ENCODE peak calls at places on chromosomes 1 and 21, in five cellular contexts. B, T, Q, C and S are unnamed samples.

GRCh38 chr1:14010431-14010830 is 310.4 kb downstream of the PRDM2 start:
- DNase-seq in B (no peak), C (no peak), Q (no peak), T (no peak), S (no peak)

GRCh38 chr21:45439901-45440461 is 35.0 kb downstream of the COL18A1 start:
- DNase-seq in Q (no peak), C (no peak), B (no peak), T (no peak), S (no peak)

GRCh38 chr1:79079770-79080169 is 73.2 kb upstream of the ADGRL4 start:
- DNase-seq in B (no peak), C (peak), Q (peak), T (peak), S (no peak)

GRCh38 chr1:27601771-27602509 is 2.0 kb downstream of the AHDC1 start:
- DNase-seq in T (no peak), C (peak), Q (no peak), B (no peak), S (no peak)

GRCh38 chr1:47338249-47339077 is 4.9 kb downstream of the CMPK1 start:
- DNase-seq in T (no peak), C (no peak), B (no peak), Q (no peak), S (no peak)

GRCh38 chr1:57576750-57577149 is 152.9 kb upstream of the DAB1 start:
- DNase-seq in Q (no peak), B (no peak), T (no peak), C (no peak), S (no peak)

GRCh38 chr1:87045757-87046422 is 131.5 kb downstream of the HS2ST1 start:
- DNase-seq in Q (no peak), B (peak), C (peak), T (no peak), S (peak)

GRCh38 chr1:245572709-245573108 is 417.9 kb downstream of the KIF26B start:
- DNase-seq in T (no peak), Q (no peak), B (no peak), C (no peak), S (no peak)

GRCh38 chr1:29708818-29709710 is 472.7 kb downstream of the PTPRU start:
- DNase-seq in T (peak), C (peak), Q (no peak), B (no peak), S (no peak)

GRCh38 chr1:60982539-60982938 is 99.8 kb upstream of the NFIA start:
- DNase-seq in Q (no peak), C (no peak), T (no peak), B (no peak), S (no peak)

GRCh38 chr21:41562101-41563000 is 54.4 kb upstream of the TMPRSS2 start:
- DNase-seq in B (no peak), Q (no peak), T (no peak), C (peak), S (no peak)

GRCh38 chr21:34845521-34846213 is 176.9 kb downstream of the CLIC6 start:
- DNase-seq in T (peak), B (no peak), C (peak), Q (no peak), S (peak)

GRCh38 chr1:179166663-179167417 is 62.6 kb downstream of the ABL2 start:
- DNase-seq in T (no peak), B (no peak), Q (no peak), C (no peak), S (no peak)

GRCh38 chr1:185912504-185912903 is 178.3 kb downstream of the HMCN1 start:
- DNase-seq in B (no peak), C (no peak), T (no peak), Q (no peak), S (no peak)

GRCh38 chr1:174740248-174740990 is 259.3 kb upstream of the CACYBP start:
- DNase-seq in T (peak), Q (no peak), C (peak), B (no peak), S (no peak)

GRCh38 chr1:59064592-59064991 is 232.3 kb upstream of the FGGY start:
- DNase-seq in Q (no peak), T (no peak), B (no peak), C (no peak), S (no peak)

GRCh38 chr1:22259581-22260282 is 116.8 kb upstream of the WNT4 start:
- DNase-seq in T (no peak), B (no peak), C (no peak), Q (peak), S (no peak)

GRCh38 chr1:156025873-156026272 is 5.1 kb upstream of the SSR2 start:
- DNase-seq in T (no peak), B (peak), Q (peak), C (peak), S (no peak)

GRCh38 chr1:84847253-84848247 is 45.5 kb downstream of the LPAR3 start:
- DNase-seq in Q (peak), T (peak), C (peak), B (peak), S (no peak)

GRCh38 chr1:29981586-29982239 is 741.7 kb downstream of the MATN1 start:
- DNase-seq in C (no peak), Q (no peak), B (no peak), T (no peak), S (no peak)

GRCh38 chr1:157411769-157412168 is 140.5 kb downstream of the FCRL5 start:
- DNase-seq in C (no peak), Q (no peak), B (no peak), T (no peak), S (no peak)

GRCh38 chr1:219174672-219175564 is 1.2 kb downstream of the LYPLAL1 start:
- DNase-seq in B (peak), Q (peak), T (peak), C (peak), S (peak)

GRCh38 chr1:44327679-44328491 is 27.2 kb downstream of the ERI3 start:
- DNase-seq in T (peak), B (no peak), Q (peak), C (peak), S (no peak)

GRCh38 chr1:191641420-191642215 is 516.6 kb upstream of the RGS18 start:
- DNase-seq in C (peak), B (no peak), T (peak), Q (peak), S (no peak)

GRCh38 chr21:44614961-44615391 is 3.1 kb downstream of the KRTAP10-8 start:
- DNase-seq in Q (no peak), T (no peak), C (no peak), B (no peak), S (no peak)

GRCh38 chr1:197249324-197249723 is 18.7 kb upstream of the CRB1 start:
- DNase-seq in Q (no peak), C (no peak), T (no peak), B (no peak), S (no peak)

GRCh38 chr1:183845681-183846080 is 40.8 kb downstream of the RGL1 start:
- DNase-seq in B (no peak), T (no peak), C (peak), Q (no peak), S (no peak)

GRCh38 chr1:6638226-6638625 is 13.6 kb downstream of the THAP3 start:
- DNase-seq in T (peak), Q (peak), C (no peak), B (no peak), S (no peak)

GRCh38 chr1:117501275-117501674 is 104.6 kb upstream of the TENT5C start:
- DNase-seq in B (no peak), Q (no peak), C (peak), T (peak), S (no peak)

GRCh38 chr1:156407344-156407743 is 38.3 kb downstream of the RHBG start:
- DNase-seq in C (no peak), T (no peak), B (no peak), Q (no peak), S (no peak)

GRCh38 chr1:16484931-16485330 is 29.2 kb downstream of the RNU1-1 start:
- DNase-seq in B (no peak), C (no peak), T (no peak), Q (no peak), S (no peak)